ENCODE peak calls at places on chromosomes 3 and 15, in eight cellular contexts. One of them, this sample, is unnamed.
A peak's percentile ranks its signal among the peaks of the same experiment; 100 is the strongest.

GRCh38 chr3:142863965-142864924 is 24.6 kb downstream of the PCOLCE2 start:
- DNase-seq in breast epithelium: no peak
- DNase-seq in GM13976: no peak
- DNase-seq in T-cell: no peak
- DNase-seq in ELR: no peak
- DNase-seq in Calu3: no peak
- DNase-seq in kidney: no peak
- DNase-seq in bronchial epithelial cell: peak; percentile 31
- DNase-seq in this sample: no peak

GRCh38 chr3:32825601-32826375 is 8.0 kb downstream of the TRIM71 start:
- DNase-seq in breast epithelium: no peak
- DNase-seq in GM13976: no peak
- DNase-seq in T-cell: no peak
- DNase-seq in ELR: no peak
- DNase-seq in Calu3: no peak
- DNase-seq in kidney: no peak
- DNase-seq in bronchial epithelial cell: no peak
- DNase-seq in this sample: peak; percentile 32

GRCh38 chr3:77524467-77524866 is 484.6 kb downstream of the ROBO2 start:
- DNase-seq in breast epithelium: no peak
- DNase-seq in GM13976: no peak
- DNase-seq in T-cell: no peak
- DNase-seq in ELR: no peak
- DNase-seq in Calu3: no peak
- DNase-seq in kidney: no peak
- DNase-seq in bronchial epithelial cell: no peak
- DNase-seq in this sample: no peak

GRCh38 chr3:179450321-179450720 is 949 bp downstream of the GNB4 start:
- DNase-seq in breast epithelium: no peak
- DNase-seq in GM13976: no peak
- DNase-seq in T-cell: no peak
- DNase-seq in ELR: peak; percentile 39
- DNase-seq in Calu3: no peak
- DNase-seq in kidney: no peak
- DNase-seq in bronchial epithelial cell: no peak
- DNase-seq in this sample: no peak

GRCh38 chr3:158105710-158106438 is at the start of gene SHOX2:
- DNase-seq in breast epithelium: no peak
- DNase-seq in GM13976: peak; percentile 49
- DNase-seq in T-cell: no peak
- DNase-seq in ELR: peak; percentile 75
- DNase-seq in Calu3: peak; percentile 89
- DNase-seq in kidney: peak; percentile 81
- DNase-seq in bronchial epithelial cell: no peak
- DNase-seq in this sample: no peak

GRCh38 chr3:175865724-175866123 is 1006.6 kb downstream of the NAALADL2 start:
- DNase-seq in breast epithelium: no peak
- DNase-seq in GM13976: no peak
- DNase-seq in T-cell: no peak
- DNase-seq in ELR: no peak
- DNase-seq in Calu3: no peak
- DNase-seq in kidney: no peak
- DNase-seq in bronchial epithelial cell: no peak
- DNase-seq in this sample: no peak

GRCh38 chr3:152969557-152970300 is 134.8 kb downstream of the P2RY1 start:
- DNase-seq in breast epithelium: no peak
- DNase-seq in GM13976: no peak
- DNase-seq in T-cell: no peak
- DNase-seq in ELR: peak; percentile 32
- DNase-seq in Calu3: no peak
- DNase-seq in kidney: no peak
- DNase-seq in bronchial epithelial cell: peak; percentile 91
- DNase-seq in this sample: no peak

GRCh38 chr3:138513073-138513843 is 78.8 kb downstream of the ESYT3 start:
- DNase-seq in breast epithelium: no peak
- DNase-seq in GM13976: peak; percentile 54
- DNase-seq in T-cell: no peak
- DNase-seq in ELR: no peak
- DNase-seq in Calu3: no peak
- DNase-seq in kidney: no peak
- DNase-seq in bronchial epithelial cell: no peak
- DNase-seq in this sample: no peak

GRCh38 chr3:122416966-122417365 is 1.1 kb upstream of the WDR5B start:
- DNase-seq in breast epithelium: no peak
- DNase-seq in GM13976: no peak
- DNase-seq in T-cell: no peak
- DNase-seq in ELR: peak; percentile 13
- DNase-seq in Calu3: peak; percentile 16
- DNase-seq in kidney: no peak
- DNase-seq in bronchial epithelial cell: no peak
- DNase-seq in this sample: no peak

GRCh38 chr3:15360786-15361493 is 28.6 kb upstream of the SH3BP5 start:
- DNase-seq in breast epithelium: no peak
- DNase-seq in GM13976: no peak
- DNase-seq in T-cell: no peak
- DNase-seq in ELR: no peak
- DNase-seq in Calu3: no peak
- DNase-seq in kidney: no peak
- DNase-seq in bronchial epithelial cell: no peak
- DNase-seq in this sample: no peak

GRCh38 chr3:171944109-171945016 is 95.0 kb upstream of the FNDC3B start:
- DNase-seq in breast epithelium: no peak
- DNase-seq in GM13976: no peak
- DNase-seq in T-cell: no peak
- DNase-seq in ELR: no peak
- DNase-seq in Calu3: peak; percentile 17
- DNase-seq in kidney: no peak
- DNase-seq in bronchial epithelial cell: no peak
- DNase-seq in this sample: no peak

GRCh38 chr15:34348735-34349300 is 5.7 kb downstream of the NUTM1 start:
- DNase-seq in breast epithelium: no peak
- DNase-seq in GM13976: no peak
- DNase-seq in T-cell: no peak
- DNase-seq in ELR: no peak
- DNase-seq in Calu3: no peak
- DNase-seq in kidney: no peak
- DNase-seq in bronchial epithelial cell: no peak
- DNase-seq in this sample: no peak

GRCh38 chr3:9168230-9168629 is 81.2 kb downstream of the SRGAP3 start:
- DNase-seq in breast epithelium: no peak
- DNase-seq in GM13976: peak; percentile 77
- DNase-seq in T-cell: no peak
- DNase-seq in ELR: no peak
- DNase-seq in Calu3: no peak
- DNase-seq in kidney: no peak
- DNase-seq in bronchial epithelial cell: peak; percentile 72
- DNase-seq in this sample: no peak

GRCh38 chr15:88256261-88257230 is at the start of gene NTRK3:
- DNase-seq in breast epithelium: no peak
- DNase-seq in GM13976: no peak
- DNase-seq in T-cell: no peak
- DNase-seq in ELR: peak; percentile 9
- DNase-seq in Calu3: no peak
- DNase-seq in kidney: no peak
- DNase-seq in bronchial epithelial cell: no peak
- DNase-seq in this sample: no peak

GRCh38 chr15:68285243-68285980 is 7.9 kb downstream of the FEM1B start:
- DNase-seq in breast epithelium: no peak
- DNase-seq in GM13976: no peak
- DNase-seq in T-cell: no peak
- DNase-seq in ELR: no peak
- DNase-seq in Calu3: no peak
- DNase-seq in kidney: no peak
- DNase-seq in bronchial epithelial cell: peak; percentile 44
- DNase-seq in this sample: no peak

GRCh38 chr3:193046369-193046768 is 128.7 kb upstream of the MB21D2 start:
- DNase-seq in breast epithelium: no peak
- DNase-seq in GM13976: no peak
- DNase-seq in T-cell: no peak
- DNase-seq in ELR: no peak
- DNase-seq in Calu3: no peak
- DNase-seq in kidney: no peak
- DNase-seq in bronchial epithelial cell: no peak
- DNase-seq in this sample: no peak

This sample was measured in lower leg skin.